ENCODE peak calls at places on chromosomes 6 and 20, in seven cellular contexts. B, G, M, D, J, L and F are unnamed samples. For H3K4me1, the result is how much of the 10 kb centered on the place peaks cover.

GRCh38 chr20:31845300-31845863 is at the start of gene FOXS1:
- DNase-seq in M (no peak), D (no peak), G (no peak), L (no peak), B (no peak), J (no peak), F (no peak)

GRCh38 chr6:42453649-42454427 is 2.1 kb upstream of the TRERF1 start:
- DNase-seq in M (no peak), G (no peak), L (no peak), D (peak), B (no peak), J (no peak), F (no peak)

GRCh38 chr6:110654096-110654820 is 161.0 kb downstream of the CDK19 start:
- DNase-seq in J (no peak), M (no peak), L (peak), B (no peak), D (no peak), G (no peak), F (peak)

GRCh38 chr6:41647061-41647511 is 8.8 kb downstream of the MDFI start:
- DNase-seq in B (no peak), J (no peak), D (no peak), L (no peak), G (no peak), M (no peak), F (no peak)

GRCh38 chr20:59400666-59401065 is 100.3 kb downstream of the EDN3 start:
- DNase-seq in G (no peak), J (no peak), B (no peak), D (no peak), L (no peak), M (no peak), F (no peak)

GRCh38 chr6:158347335-158347734 is 35.1 kb downstream of the TULP4 start:
- DNase-seq in M (no peak), G (no peak), B (no peak), L (no peak), J (no peak), D (no peak), F (no peak)

GRCh38 chr6:35016417-35017221 is 124.5 kb downstream of the TCP11 start:
- DNase-seq in D (no peak), M (no peak), G (no peak), J (no peak), L (no peak), B (no peak), F (no peak)

GRCh38 chr6:25637946-25638345 is 14.1 kb upstream of the SCGN start:
- DNase-seq in L (peak), D (no peak), J (no peak), B (peak), M (no peak), G (no peak), F (no peak)

GRCh38 chr6:103672169-103672568 is 1187.5 kb downstream of the HACE1 start:
- DNase-seq in M (no peak), J (no peak), B (no peak), G (peak), L (no peak), D (no peak), F (no peak)

GRCh38 chr20:47352332-47353223 is 3.9 kb downstream of the ZMYND8 start:
- DNase-seq in B (no peak), G (no peak), M (no peak), D (peak), L (no peak), J (no peak), F (no peak)

GRCh38 chr20:57655812-57656161 is 35.6 kb upstream of the ZBP1 start:
- DNase-seq in G (no peak), B (no peak), L (no peak), M (no peak), J (no peak), D (peak), F (no peak)

GRCh38 chr6:138307816-138308727 is 69.6 kb upstream of the SMIM28 start:
- DNase-seq in J (no peak), G (no peak), M (no peak), D (no peak), L (peak), B (no peak), F (no peak)

GRCh38 chr6:55293116-55293515 is 34.2 kb upstream of the GFRAL start:
- DNase-seq in B (no peak), L (peak), M (peak), G (peak), D (no peak), J (no peak), F (no peak)

GRCh38 chr6:3001773-3002293 is 2.1 kb downstream of the NQO2 start:
- DNase-seq in B (no peak), J (no peak), D (no peak), L (peak), M (peak), G (peak), F (peak)

GRCh38 chr20:21713901-21714296 is 8.4 kb downstream of the PAX1 start:
- DNase-seq in D (no peak), G (no peak), J (no peak), B (no peak), L (no peak), M (no peak), F (no peak)

GRCh38 chr6:1240766-1241165 is 71.1 kb upstream of the FOXQ1 start:
- DNase-seq in J (no peak), D (no peak), B (no peak), M (no peak), L (no peak), G (no peak), F (no peak)

GRCh38 chr20:53921443-53921973 is 148.9 kb downstream of the BCAS1 start:
- DNase-seq in G (no peak), B (no peak), D (no peak), J (no peak), M (no peak), L (no peak), F (no peak)

GRCh38 chr6:99151634-99152344 is 197.7 kb downstream of the FAXC start:
- DNase-seq in B (peak), D (peak), G (peak), L (peak), J (peak), M (peak), F (peak)

GRCh38 chr20:49501917-49502316 is 19.4 kb upstream of the KCNB1 start:
- DNase-seq in M (peak), B (no peak), G (peak), L (peak), J (no peak), D (no peak), F (no peak)

GRCh38 chr6:72616406-72617015 is 5.4 kb upstream of the KCNQ5 start:
- DNase-seq in D (peak), L (peak), B (no peak), M (no peak), G (no peak), J (no peak), F (no peak)

GRCh38 chr6:39062014-39062740 is 13.6 kb downstream of the GLP1R start:
- DNase-seq in M (no peak), L (no peak), B (no peak), D (peak), G (no peak), J (no peak), F (no peak)

GRCh38 chr6:168307695-168308021 is 11.9 kb downstream of the DACT2 start:
- DNase-seq in L (no peak), M (no peak), G (no peak), B (no peak), D (no peak), J (no peak), F (no peak)

DNA sequence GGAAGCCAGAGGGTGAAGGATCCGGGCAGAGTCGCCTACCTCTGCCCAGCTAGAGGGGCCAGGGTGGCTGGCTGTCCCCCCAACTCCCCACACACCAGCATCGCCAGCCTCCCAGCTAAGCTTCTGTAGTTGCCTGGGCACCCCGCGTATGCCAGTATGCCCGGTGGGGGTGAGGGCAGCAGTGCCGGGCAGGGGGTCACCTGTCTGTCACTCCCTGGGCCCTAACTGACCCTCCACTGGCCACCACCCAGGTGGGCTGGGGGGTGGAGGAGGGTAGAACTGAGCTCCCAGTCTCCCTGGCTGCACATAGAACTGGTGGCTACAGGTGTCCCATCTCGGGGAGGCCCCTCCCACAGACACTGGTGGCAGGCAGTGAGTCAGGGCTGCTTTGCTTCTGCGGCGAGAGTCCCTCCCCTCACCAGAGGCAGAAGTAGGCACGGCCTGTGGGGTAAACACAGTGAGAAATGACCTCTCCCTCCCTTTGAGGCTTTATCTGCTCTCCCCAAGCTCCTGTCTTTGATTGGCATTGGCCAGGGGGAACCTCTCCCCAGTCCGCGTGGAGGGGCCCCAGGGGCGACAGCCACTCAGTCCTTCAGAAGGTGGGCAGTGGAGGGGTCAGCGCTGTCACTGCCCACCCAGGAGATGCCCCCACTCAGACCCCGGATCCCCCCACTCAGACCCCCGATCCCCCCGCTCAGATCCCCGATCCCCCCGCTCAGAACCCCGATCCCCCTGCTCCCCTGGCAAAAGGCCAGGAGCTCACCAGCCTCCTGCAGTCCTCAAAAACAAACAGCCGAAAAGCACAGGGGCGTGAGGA is 2.5 kb downstream of the NTSR1 start:
- DNase-seq in M (peak), L (no peak), B (no peak), J (no peak), D (peak), G (no peak), F (no peak)
- TF ChIP-seq POLR2AphosphoS5 in M (no peak), L (no peak), B (no peak), J (no peak), D (no peak), G (peak), F (no peak)

GRCh38 chr6:9924971-9925370 is 489.9 kb downstream of the TFAP2A start:
- DNase-seq in J (no peak), G (no peak), B (no peak), L (no peak), D (no peak), M (no peak), F (no peak)

GRCh38 chr6:9921366-9921765 is 493.5 kb downstream of the TFAP2A start:
- DNase-seq in M (no peak), B (no peak), G (no peak), D (no peak), L (no peak), J (no peak), F (no peak)

DNA sequence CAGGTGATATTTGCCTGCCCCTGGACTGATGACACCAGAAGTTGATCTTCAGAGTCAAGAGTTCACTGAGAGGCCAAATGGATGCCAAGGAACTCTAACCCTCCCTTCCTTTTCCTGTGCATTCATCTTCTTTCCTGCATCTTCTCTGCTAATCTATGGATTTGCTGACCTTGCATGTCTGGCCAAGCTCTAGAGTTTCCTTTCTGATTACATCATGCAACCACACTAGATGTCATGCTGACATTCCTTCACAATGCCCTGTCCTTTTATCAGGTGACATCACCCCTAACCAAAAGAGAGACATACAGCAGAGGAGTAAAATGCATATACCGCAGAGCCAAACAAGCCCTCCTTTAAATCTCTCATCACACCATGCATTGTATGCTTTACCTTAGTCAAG is 487.6 kb downstream of the TFAP2A start:
- DNase-seq in G (no peak), M (no peak), L (no peak), J (no peak), D (no peak), B (no peak), F (no peak)
- H3K4me1 ChIP-seq in G (under half), M (under half), L (under half), J (under half), D (under half), B (under half), F (under half)

GRCh38 chr6:16514249-16514648 is 247.0 kb downstream of the ATXN1 start:
- DNase-seq in L (peak), B (no peak), M (peak), G (no peak), J (no peak), D (peak), F (peak)
- TF ChIP-seq SIN3A in L (no peak), B (no peak), M (no peak), G (no peak), J (no peak), D (no peak), F (no peak)

DNA sequence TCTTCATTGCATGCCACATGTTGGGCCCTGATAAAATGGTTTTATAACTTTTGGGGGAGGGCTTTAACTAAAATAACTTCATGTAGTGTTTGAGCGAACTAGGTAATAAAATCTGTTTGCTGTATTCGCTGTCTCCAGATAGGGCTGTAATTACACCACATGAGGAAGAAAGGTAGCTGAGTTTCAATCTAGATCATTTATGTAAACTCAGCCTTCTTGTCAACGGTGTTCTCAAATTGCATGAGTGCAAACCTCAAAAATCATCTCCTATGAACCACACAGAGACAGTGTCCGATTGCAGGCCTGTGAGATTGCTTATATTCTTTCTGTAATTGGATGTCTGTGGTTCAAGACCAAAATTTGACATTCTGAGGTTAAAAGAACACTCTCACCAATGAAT is 37.7 kb upstream of the BEND3 start:
- DNase-seq in M (no peak), B (no peak), L (no peak), D (no peak), J (no peak), G (no peak), F (no peak)
- TF ChIP-seq POLR2AphosphoS5 in M (no peak), B (no peak), L (no peak), D (no peak), J (no peak), G (no peak), F (no peak)

DNA sequence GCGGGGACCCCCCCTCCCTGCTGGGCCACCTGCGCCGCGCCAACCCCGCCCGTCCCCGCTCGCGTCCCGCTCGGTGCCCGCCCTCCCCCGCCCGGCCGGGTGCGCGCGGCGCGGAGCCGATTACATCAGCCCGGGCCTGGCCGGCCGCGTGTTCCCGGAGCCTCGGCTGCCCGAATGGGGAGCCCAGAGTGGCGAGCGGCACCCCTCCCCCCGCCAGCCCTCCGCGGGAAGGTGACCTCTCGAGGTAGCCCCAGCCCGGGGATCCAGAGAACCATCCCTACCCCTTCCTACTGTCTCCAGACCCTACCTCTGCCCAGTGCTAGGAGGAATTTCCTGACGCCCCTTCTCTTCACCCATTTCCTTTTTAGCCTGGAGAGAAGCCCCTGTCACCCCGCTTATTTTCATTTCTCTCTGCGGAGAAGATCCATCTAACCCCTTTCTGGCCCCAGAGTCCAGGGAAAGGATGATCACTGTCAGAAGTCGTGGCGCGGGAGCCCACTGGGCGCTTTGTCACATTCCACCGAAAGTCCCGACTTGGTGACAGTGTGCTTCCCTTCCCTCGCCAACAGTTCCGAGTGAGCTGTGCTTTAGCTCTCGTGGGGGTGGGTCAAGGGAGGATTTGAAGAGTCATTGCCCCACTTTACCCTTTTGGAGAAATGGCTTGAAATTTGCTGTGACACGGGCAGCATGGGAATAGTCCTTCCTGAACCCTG is 2.0 kb downstream of the VEGFA start:
- DNase-seq in B (no peak), M (peak), L (peak), G (no peak), D (peak), J (no peak), F (no peak)
- H3K4me1 ChIP-seq in B (under half), M (under half), L (half or more), G (half or more), D (half or more), J (under half), F (under half)

GRCh38 chr6:16999486-17000436 is 102.1 kb upstream of the STMND1 start:
- DNase-seq in M (no peak), L (no peak), J (no peak), G (no peak), D (no peak), B (no peak), F (no peak)
- TF ChIP-seq SIN3A in M (no peak), L (no peak), J (no peak), G (no peak), D (no peak), B (no peak), F (no peak)

DNA sequence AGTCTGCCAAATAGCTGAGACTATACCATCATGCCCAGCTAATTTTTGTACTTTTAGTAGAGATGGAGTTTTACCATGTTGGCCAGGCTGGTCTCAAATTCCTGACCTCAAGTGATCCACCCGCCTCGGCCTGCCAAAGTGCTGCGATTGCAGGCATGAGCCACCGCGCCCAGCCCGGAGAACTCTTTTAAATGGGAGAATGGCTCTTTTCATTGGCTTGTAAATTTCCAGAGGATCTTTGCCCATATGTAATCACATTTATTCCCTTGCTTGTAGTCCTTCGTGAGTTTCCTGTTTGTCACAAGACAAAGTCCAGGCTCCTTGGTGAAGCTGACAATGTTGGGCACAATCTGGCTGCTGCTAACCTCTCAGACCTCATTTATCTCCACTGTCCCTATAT is 135.1 kb downstream of the CEP57L1 start:
- DNase-seq in M (no peak), J (no peak), L (no peak), G (no peak), B (no peak), D (no peak), F (no peak)
- TF ChIP-seq POLR2AphosphoS5 in M (no peak), J (no peak), L (no peak), G (no peak), B (no peak), D (no peak), F (no peak)